ENCODE peak calls at places on chromosomes 3 and 15, in four cellular contexts. V is SJSA1; K is tibial artery; L is CD4-positive, CD25-positive, alpha-beta regulatory T cell. E is an unnamed sample.

GRCh38 chr15:87871130-87871737 is 385.3 kb downstream of the NTRK3 start:
- DNase-seq in L (no peak), K (no peak), V (peak; percentile 26), E (no peak)

GRCh38 chr3:4421121-4421520 is 45.9 kb downstream of the SUMF1 start:
- DNase-seq in V (no peak), L (peak; percentile 24), K (no peak), E (no peak)

GRCh38 chr3:88410259-88410658 is 260.5 kb downstream of the C3orf38 start:
- DNase-seq in L (peak; percentile 1), V (no peak), K (no peak), E (no peak)

GRCh38 chr3:83946045-83946444 is 1012.7 kb upstream of the CADM2 start:
- DNase-seq in V (no peak), L (no peak), K (no peak), E (no peak)

GRCh38 chr3:30476373-30477082 is 129.9 kb upstream of the TGFBR2 start:
- DNase-seq in K (no peak), V (peak; percentile 26), L (no peak), E (no peak)

GRCh38 chr3:27728195-27729087 is 6.3 kb upstream of the EOMES start:
- DNase-seq in L (peak; percentile 28), V (no peak), K (no peak), E (no peak)

GRCh38 chr3:18438586-18438985 is 13.4 kb upstream of the SATB1 start:
- DNase-seq in K (no peak), V (no peak), L (peak; percentile 89), E (peak; percentile 77)

GRCh38 chr15:74035121-74035829 is 40.8 kb downstream of the PML start:
- DNase-seq in L (no peak), K (no peak), V (no peak), E (no peak)

GRCh38 chr15:44207643-44208042 is 12.6 kb upstream of the FRMD5 start:
- DNase-seq in L (no peak), K (no peak), V (peak; percentile 58), E (no peak)

GRCh38 chr3:52001443-52001974 is 5.8 kb upstream of the RPL29 start:
- DNase-seq in V (peak; percentile 65), L (peak; percentile 82), K (peak; percentile 60), E (peak; percentile 81)

GRCh38 chr3:36993326-36994283 is at the start of gene MLH1:
- DNase-seq in V (no peak), L (peak; percentile 100), K (peak; percentile 100), E (peak; percentile 96)

GRCh38 chr3:13111874-13112520 is 38.8 kb upstream of the IQSEC1 start:
- DNase-seq in V (no peak), L (no peak), K (no peak), E (no peak)

GRCh38 chr15:82535566-82536408 is 4.5 kb downstream of the RPS17 start:
- DNase-seq in K (no peak), V (no peak), L (no peak), E (no peak)

GRCh38 chr3:89851974-89852621 is 744.7 kb downstream of the EPHA3 start:
- DNase-seq in K (no peak), L (no peak), V (peak; percentile 1), E (no peak)

GRCh38 chr3:139204756-139205155 is 139.1 kb upstream of the MRPS22 start:
- DNase-seq in K (no peak), V (no peak), L (no peak), E (no peak)

GRCh38 chr15:77239892-77240608 is 169.1 kb upstream of the TSPAN3 start:
- DNase-seq in L (no peak), K (no peak), V (no peak), E (no peak)

GRCh38 chr3:123627673-123628670 is 43.1 kb upstream of the HACD2 start:
- DNase-seq in K (peak; percentile 53), V (no peak), L (no peak), E (no peak)

GRCh38 chr3:169602482-169602881 is 61.0 kb downstream of the MECOM start:
- DNase-seq in V (no peak), K (no peak), L (no peak), E (no peak)

GRCh38 chr15:82063055-82063454 is 17.2 kb upstream of the MEX3B start:
- DNase-seq in V (no peak), K (no peak), L (no peak), E (no peak)

GRCh38 chr15:73930790-73931281 is 4.6 kb downstream of the LOXL1 start:
- DNase-seq in V (no peak), K (peak; percentile 81), L (no peak), E (no peak)

GRCh38 chr15:47756872-47757271 is 39.6 kb downstream of the SEMA6D start:
- DNase-seq in L (no peak), V (peak; percentile 37), K (no peak), E (no peak)

GRCh38 chr3:150069158-150069536 is 98.5 kb upstream of the PFN2 start:
- DNase-seq in L (no peak), V (no peak), K (no peak), E (no peak)

GRCh38 chr15:68205949-68206539 is 912 bp upstream of the CALML4 start:
- DNase-seq in L (no peak), K (peak; percentile 72), V (no peak), E (no peak)

GRCh38 chr15:100493213-100493612 is 35.5 kb downstream of the CERS3 start:
- DNase-seq in L (no peak), V (no peak), K (no peak), E (no peak)
- H3K4me1 ChIP-seq in L (no peaks in the 10 kb centered on the region), V (no peaks in the 10 kb centered on the region), K (no peaks in the 10 kb centered on the region), E (no peaks in the 10 kb centered on the region)

GRCh38 chr3:152382312-152383135 is 113.8 kb downstream of the MBNL1 start:
- DNase-seq in V (no peak), K (no peak), L (no peak), E (no peak)
- H3K4me1 ChIP-seq in V (peaks cover 42% of the 10 kb centered on the region), K (peaks cover 47% of the 10 kb centered on the region), L (peaks cover 83% of the 10 kb centered on the region), E (peaks cover 97% of the 10 kb centered on the region)

DNA sequence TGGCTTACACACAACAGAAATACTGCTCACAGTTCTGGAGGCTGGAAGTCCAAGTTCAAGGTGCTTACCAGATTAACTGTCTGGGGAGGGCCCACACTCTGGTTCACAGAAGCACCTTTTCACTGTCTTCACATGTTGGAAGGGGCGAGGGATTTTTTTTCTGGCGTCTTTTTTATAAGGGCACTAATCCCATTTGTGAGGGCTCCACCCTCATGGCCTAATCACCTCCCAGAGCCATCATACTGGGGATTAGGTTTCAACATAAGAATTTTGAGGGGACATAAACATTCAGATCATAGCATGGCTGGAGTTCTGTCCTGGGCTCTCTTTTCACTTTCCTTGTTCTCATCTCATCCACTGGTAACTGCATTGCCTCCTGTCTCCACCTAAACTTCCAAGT is 63.5 kb downstream of the IGF1R start:
- DNase-seq in V (no peak), K (no peak), L (no peak), E (no peak)
- H3K4me1 ChIP-seq in V (peaks cover 20% of the 10 kb centered on the region), K (peaks cover 43% of the 10 kb centered on the region), L (peaks cover 10% of the 10 kb centered on the region), E (peaks cover 13% of the 10 kb centered on the region)

DNA sequence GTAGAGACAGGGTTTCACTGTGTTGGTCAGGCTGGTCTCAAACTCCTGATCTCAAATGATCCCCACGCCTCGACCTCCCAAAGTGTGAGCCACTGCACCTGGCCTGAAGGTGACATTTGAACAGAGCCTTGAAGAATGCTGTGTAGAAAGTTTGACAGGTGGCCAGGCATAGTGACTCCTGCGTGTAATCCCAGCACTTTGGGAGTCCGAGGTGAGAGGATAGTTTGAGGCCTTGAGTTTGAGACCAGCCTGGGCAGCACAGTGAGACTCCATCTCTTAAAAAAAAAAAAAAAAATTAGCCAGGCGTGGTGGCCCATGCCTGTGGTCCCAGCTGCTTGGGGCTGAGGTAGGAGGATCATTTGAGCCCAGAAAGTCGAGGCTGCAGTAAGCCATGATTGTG is 1.5 kb downstream of the IQGAP1 start:
- DNase-seq in L (no peak), K (no peak), V (no peak), E (no peak)
- H3K4me1 ChIP-seq in L (peaks cover 59% of the 10 kb centered on the region), K (peaks cover 35% of the 10 kb centered on the region), V (peaks cover 30% of the 10 kb centered on the region), E (peaks cover 59% of the 10 kb centered on the region)

DNA sequence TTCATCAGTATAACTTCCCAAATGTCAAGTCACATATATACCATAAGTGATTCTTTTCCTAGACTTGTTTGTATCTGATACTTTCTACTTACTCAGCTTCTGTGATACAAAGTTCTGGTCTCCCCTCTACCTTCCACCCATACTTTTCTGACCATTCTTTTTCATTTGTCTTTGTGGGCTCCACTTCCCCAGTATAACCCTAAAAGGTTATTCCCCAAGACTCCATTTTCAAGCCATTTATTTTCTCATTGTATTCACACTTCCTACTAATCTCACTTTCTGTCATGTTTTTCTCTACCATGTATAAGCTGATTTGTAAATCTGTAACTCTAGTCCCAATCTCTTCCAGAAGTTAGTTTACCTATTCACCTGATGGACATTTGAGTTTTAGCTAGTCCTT is 34.0 kb downstream of the IQCB1 start:
- DNase-seq in L (no peak), V (no peak), K (no peak), E (no peak)
- H3K4me1 ChIP-seq in L (no peaks in the 10 kb centered on the region), V (no peaks in the 10 kb centered on the region), K (no peaks in the 10 kb centered on the region), E (no peaks in the 10 kb centered on the region)

DNA sequence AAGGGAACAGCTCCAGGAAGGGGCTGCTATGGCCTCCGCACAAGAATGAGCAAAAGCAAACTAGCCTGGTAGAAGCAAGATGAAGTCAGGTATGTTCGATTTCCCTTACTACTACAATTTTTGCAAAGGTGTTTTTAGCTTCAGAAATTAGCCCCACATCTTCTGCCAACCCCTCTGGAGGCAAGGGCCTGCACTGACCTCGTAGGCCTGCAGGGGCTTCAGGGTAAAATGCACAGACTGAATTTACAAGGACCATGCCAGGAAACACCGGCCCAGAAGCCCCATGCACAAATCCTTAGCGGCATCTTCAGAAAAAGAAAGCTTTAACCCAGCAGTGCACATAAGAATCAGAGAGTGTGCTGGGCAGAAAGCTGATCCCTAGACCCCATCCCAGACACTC is 53.0 kb downstream of the SLC6A1 start:
- DNase-seq in K (no peak), V (no peak), L (no peak), E (no peak)
- H3K4me1 ChIP-seq in K (no peaks in the 10 kb centered on the region), V (no peaks in the 10 kb centered on the region), L (no peaks in the 10 kb centered on the region), E (no peaks in the 10 kb centered on the region)

GRCh38 chr15:57094594-57095257 is 176.3 kb downstream of the TCF12 start:
- DNase-seq in K (no peak), V (no peak), L (no peak), E (no peak)
- H3K4me1 ChIP-seq in K (no peaks in the 10 kb centered on the region), V (no peaks in the 10 kb centered on the region), L (no peaks in the 10 kb centered on the region), E (no peaks in the 10 kb centered on the region)

DNA sequence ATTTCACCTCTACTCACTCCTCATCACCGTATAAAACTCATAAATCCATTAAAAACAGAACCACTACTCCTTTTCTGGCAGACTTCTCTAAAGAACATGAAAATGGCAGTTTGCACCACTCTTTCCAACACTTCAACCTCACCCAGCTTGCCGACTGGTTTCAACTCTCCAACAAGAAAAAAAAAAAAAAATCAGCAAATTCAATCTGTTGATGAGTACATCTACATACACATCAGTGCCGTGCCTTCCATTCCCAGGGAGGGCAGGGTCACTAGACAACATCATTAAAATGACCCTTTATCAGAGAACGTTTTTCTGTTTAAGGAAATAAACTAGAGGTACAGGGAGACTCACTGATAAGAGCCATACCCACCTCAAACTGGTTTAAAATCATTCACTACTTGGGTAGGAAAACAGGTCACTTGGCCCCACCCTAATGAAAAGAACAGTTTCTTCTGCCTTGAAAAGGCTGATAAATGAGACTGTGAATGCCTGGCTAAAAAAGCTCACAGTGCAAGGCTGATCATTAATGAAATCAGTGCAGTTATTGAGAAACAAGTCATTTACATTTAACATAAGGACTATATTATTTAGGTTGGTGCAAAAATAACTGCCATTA is 6.0 kb downstream of the ANXA2 start:
- DNase-seq in K (no peak), L (no peak), V (no peak), E (no peak)
- H3K4me1 ChIP-seq in K (peaks cover 78% of the 10 kb centered on the region), L (peaks cover 84% of the 10 kb centered on the region), V (peaks cover 80% of the 10 kb centered on the region), E (peaks cover 90% of the 10 kb centered on the region)

DNA sequence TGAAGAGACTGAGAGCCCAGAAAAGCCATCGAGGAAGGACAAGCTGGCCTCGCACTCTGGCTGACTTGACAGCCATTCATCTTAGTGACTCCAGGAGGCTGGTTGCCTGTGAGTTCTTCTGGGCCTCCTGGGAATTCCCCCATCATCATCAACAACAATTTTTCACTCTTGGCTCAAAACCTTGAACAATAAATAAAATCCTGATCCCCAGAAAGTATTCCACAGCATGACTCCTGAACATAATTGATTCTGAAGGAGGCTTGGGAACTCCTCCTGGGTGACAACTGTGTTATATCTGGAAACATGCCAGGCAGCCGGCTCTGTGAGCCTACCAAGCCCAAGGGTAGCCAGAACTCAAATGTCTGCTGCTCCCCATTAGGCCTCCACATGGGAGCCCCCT is 188.6 kb downstream of the SHQ1 start:
- DNase-seq in V (peak; percentile 9), L (no peak), K (no peak), E (no peak)
- H3K4me1 ChIP-seq in V (peaks cover 25% of the 10 kb centered on the region), L (peaks cover 7% of the 10 kb centered on the region), K (peaks cover 20% of the 10 kb centered on the region), E (peaks cover 9% of the 10 kb centered on the region)